ENCODE peak calls at places on chromosomes 1 and 21, in nine cellular contexts. B, A, O, S, K, D, E, Q and X are unnamed samples.

GRCh38 chr1:89277725-89278124 is 5.1 kb upstream of the GBP5 start:
- DNase-seq in B (no peak), A (no peak), O (no peak), S (no peak), K (peak), D (no peak), E (no peak), Q (no peak), X (no peak)

GRCh38 chr1:25651036-25651640 is 34.5 kb downstream of the MAN1C1 start:
- DNase-seq in B (no peak), A (no peak), O (no peak), S (no peak), K (no peak), D (no peak), E (no peak), Q (no peak), X (no peak)

GRCh38 chr1:206589206-206589605 is 23.1 kb downstream of the EIF2D start:
- DNase-seq in B (peak), A (no peak), O (no peak), S (peak), K (peak), D (peak), E (peak), Q (no peak), X (no peak)

GRCh38 chr21:45853703-45854342 is 127.7 kb upstream of the COL6A1 start:
- DNase-seq in B (peak), A (no peak), O (no peak), S (no peak), K (no peak), D (no peak), E (peak), Q (peak), X (no peak)

GRCh38 chr1:182110635-182111034 is 49.1 kb upstream of the ZNF648 start:
- DNase-seq in B (no peak), A (no peak), O (no peak), S (no peak), K (no peak), D (no peak), E (no peak), Q (no peak), X (no peak)

GRCh38 chr1:45545019-45545493 is 5.6 kb upstream of the AKR1A1 start:
- DNase-seq in B (no peak), A (no peak), O (no peak), S (no peak), K (no peak), D (no peak), E (no peak), Q (no peak), X (peak)

GRCh38 chr1:200951016-200951415 is 56.3 kb downstream of the INAVA start:
- DNase-seq in B (no peak), A (no peak), O (no peak), S (no peak), K (peak), D (no peak), E (no peak), Q (no peak), X (no peak)

GRCh38 chr1:21955474-21956281 is 18.6 kb upstream of the HSPG2 start:
- DNase-seq in B (peak), A (no peak), O (no peak), S (peak), K (no peak), D (no peak), E (peak), Q (no peak), X (no peak)

GRCh38 chr1:65894738-65895605 is 102.3 kb downstream of the PDE4B start:
- DNase-seq in B (no peak), A (no peak), O (no peak), S (no peak), K (no peak), D (no peak), E (no peak), Q (no peak), X (no peak)

GRCh38 chr1:200150721-200151120 is 123.2 kb downstream of the NR5A2 start:
- DNase-seq in B (no peak), A (no peak), O (no peak), S (peak), K (peak), D (peak), E (peak), Q (no peak), X (peak)

GRCh38 chr1:191174298-191174697 is 696.6 kb upstream of the BRINP3 start:
- DNase-seq in B (no peak), A (no peak), O (no peak), S (no peak), K (no peak), D (no peak), E (no peak), Q (no peak), X (peak)

GRCh38 chr1:92461364-92462097 is 25.2 kb downstream of the GFI1 start:
- DNase-seq in B (no peak), A (no peak), O (no peak), S (no peak), K (peak), D (no peak), E (no peak), Q (no peak), X (peak)

GRCh38 chr1:192941722-192942411 is 117.3 kb downstream of the UCHL5 start:
- DNase-seq in B (no peak), A (no peak), O (no peak), S (no peak), K (no peak), D (no peak), E (no peak), Q (no peak), X (no peak)

GRCh38 chr1:152108899-152109222 is 6.4 kb downstream of the TCHH start:
- DNase-seq in B (no peak), A (no peak), O (no peak), S (no peak), K (no peak), D (no peak), E (no peak), Q (no peak), X (no peak)

GRCh38 chr1:47771766-47772165 is 225.4 kb downstream of the TRABD2B start:
- DNase-seq in B (no peak), A (no peak), O (no peak), S (no peak), K (no peak), D (no peak), E (no peak), Q (no peak), X (no peak)

GRCh38 chr1:116769050-116769449 is 14.8 kb downstream of the CD2 start:
- DNase-seq in B (no peak), A (no peak), O (no peak), S (no peak), K (no peak), D (no peak), E (no peak), Q (no peak), X (peak)

GRCh38 chr1:40892354-40892753 is 30.2 kb upstream of the CITED4 start:
- DNase-seq in B (no peak), A (no peak), O (no peak), S (no peak), K (no peak), D (no peak), E (no peak), Q (no peak), X (no peak)

GRCh38 chr1:67629370-67630075 is 55.5 kb upstream of the GADD45A start:
- DNase-seq in B (no peak), A (no peak), O (no peak), S (peak), K (peak), D (no peak), E (no peak), Q (no peak), X (no peak)

GRCh38 chr1:1124786-1125642 is 9.1 kb upstream of the C1orf159 start:
- DNase-seq in B (no peak), A (no peak), O (no peak), S (no peak), K (no peak), D (no peak), E (no peak), Q (no peak), X (no peak)

GRCh38 chr1:196607940-196608339 is 300 bp downstream of the KCNT2 start:
- DNase-seq in B (no peak), A (no peak), O (no peak), S (peak), K (no peak), D (no peak), E (no peak), Q (no peak), X (no peak)

GRCh38 chr1:236686815-236687160 is 489 bp downstream of the ACTN2 start:
- DNase-seq in B (no peak), A (no peak), O (no peak), S (no peak), K (no peak), D (no peak), E (no peak), Q (no peak), X (no peak)

GRCh38 chr1:104387716-104388508 is 638.2 kb downstream of the AMY1C start:
- DNase-seq in B (no peak), A (no peak), O (no peak), S (no peak), K (no peak), D (no peak), E (no peak), Q (no peak), X (no peak)

GRCh38 chr1:35369922-35370671 is 101.6 kb downstream of the ZMYM4 start:
- DNase-seq in B (peak), A (no peak), O (peak), S (peak), K (peak), D (peak), E (no peak), Q (no peak), X (peak)

GRCh38 chr21:42093991-42094417 is 22.9 kb downstream of the UMODL1 start:
- DNase-seq in B (no peak), A (no peak), O (no peak), S (peak), K (peak), D (no peak), E (peak), Q (no peak), X (no peak)

GRCh38 chr1:212777166-212777565 is 14.4 kb downstream of the NSL1 start:
- DNase-seq in B (no peak), A (no peak), O (no peak), S (no peak), K (no peak), D (no peak), E (no peak), Q (no peak), X (no peak)

GRCh38 chr21:32584472-32584871 is 851 bp downstream of the TCP10L start:
- DNase-seq in B (no peak), A (no peak), O (no peak), S (no peak), K (no peak), D (no peak), E (no peak), Q (no peak), X (no peak)

DNA sequence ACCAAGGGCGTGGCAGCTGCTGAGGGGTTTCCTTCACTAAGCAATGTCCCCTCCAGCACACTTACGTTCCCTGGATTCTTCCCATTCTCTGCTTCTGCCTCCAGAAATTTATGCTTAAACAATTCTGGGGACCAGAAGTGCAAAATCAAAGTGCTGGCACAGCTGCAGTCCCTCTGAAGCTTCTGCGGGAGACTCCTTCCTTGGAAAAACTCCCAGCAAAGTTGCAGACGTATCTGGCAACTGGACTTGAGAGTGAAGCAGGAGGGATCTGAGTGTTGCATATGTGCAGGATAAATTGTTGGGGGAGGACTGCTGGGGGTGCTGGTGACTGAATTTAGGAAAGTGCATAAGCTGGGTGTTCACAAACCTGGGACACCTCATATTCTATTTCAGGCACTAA is 402.9 kb downstream of the PCP4 start:
- DNase-seq in B (no peak), A (no peak), O (no peak), S (no peak), K (no peak), D (no peak), E (no peak), Q (no peak), X (no peak)
- TF ChIP-seq CTCF in B (no peak), A (no peak), O (no peak), S (no peak), K (no peak), D (no peak), E (no peak), Q (no peak), X (no peak)

GRCh38 chr1:245380790-245381535 is 226.2 kb downstream of the KIF26B start:
- DNase-seq in B (no peak), A (no peak), O (no peak), S (peak), K (no peak), D (no peak), E (no peak), Q (no peak), X (no peak)
- TF ChIP-seq CTCF in B (no peak), A (no peak), O (peak), S (peak), K (no peak), D (peak), E (no peak), Q (peak), X (peak)

GRCh38 chr1:60129916-60130315 is 56.3 kb upstream of the C1orf87 start:
- DNase-seq in B (no peak), A (no peak), O (no peak), S (peak), K (peak), D (no peak), E (no peak), Q (no peak), X (no peak)

GRCh38 chr1:60130703-60131102 is 57.1 kb upstream of the C1orf87 start:
- DNase-seq in B (no peak), A (no peak), O (no peak), S (peak), K (peak), D (no peak), E (no peak), Q (no peak), X (no peak)

GRCh38 chr1:60132108-60132507 is 58.5 kb upstream of the C1orf87 start:
- DNase-seq in B (no peak), A (no peak), O (no peak), S (no peak), K (no peak), D (no peak), E (no peak), Q (no peak), X (no peak)

DNA sequence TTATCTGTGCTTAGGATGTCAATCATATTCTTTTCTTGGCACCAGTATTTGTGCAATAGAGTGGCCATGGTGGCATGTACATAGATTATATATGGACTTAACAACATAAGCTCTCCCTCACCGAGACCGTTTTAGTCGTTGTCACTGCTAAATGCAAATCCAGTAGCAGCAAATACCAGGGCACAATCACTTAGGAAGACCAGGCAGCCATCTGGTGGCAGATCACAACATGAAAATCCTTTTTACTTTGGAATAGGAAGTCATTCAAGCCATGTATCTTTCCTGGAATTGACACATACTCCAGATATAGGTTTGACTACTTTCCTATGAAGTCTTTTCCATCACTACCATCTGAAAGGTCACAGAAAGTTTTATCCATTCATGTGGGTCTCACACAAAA is 53.2 kb upstream of the C1orf87 start:
- DNase-seq in B (no peak), A (no peak), O (no peak), S (peak), K (peak), D (no peak), E (no peak), Q (no peak), X (no peak)
- TF ChIP-seq CTCF in B (no peak), A (no peak), O (no peak), S (no peak), K (no peak), D (no peak), E (no peak), Q (no peak), X (no peak)

GRCh38 chr1:224762701-224763100 is 146.6 kb downstream of the CNIH3 start:
- DNase-seq in B (no peak), A (no peak), O (no peak), S (no peak), K (no peak), D (no peak), E (no peak), Q (no peak), X (no peak)

GRCh38 chr1:224766266-224766665 is 150.1 kb downstream of the CNIH3 start:
- DNase-seq in B (no peak), A (no peak), O (no peak), S (no peak), K (no peak), D (no peak), E (no peak), Q (no peak), X (no peak)

GRCh38 chr1:224761245-224761644 is 145.1 kb downstream of the CNIH3 start:
- DNase-seq in B (no peak), A (no peak), O (no peak), S (no peak), K (no peak), D (no peak), E (no peak), Q (no peak), X (no peak)

GRCh38 chr1:224762046-224762445 is 145.9 kb downstream of the CNIH3 start:
- DNase-seq in B (no peak), A (no peak), O (no peak), S (peak), K (no peak), D (no peak), E (no peak), Q (no peak), X (no peak)

GRCh38 chr1:224763126-224763764 is 147.1 kb downstream of the CNIH3 start:
- DNase-seq in B (no peak), A (no peak), O (no peak), S (no peak), K (peak), D (no peak), E (no peak), Q (no peak), X (no peak)
- TF ChIP-seq CTCF in B (no peak), A (no peak), O (no peak), S (no peak), K (no peak), D (no peak), E (no peak), Q (no peak), X (no peak)